ENCODE peak calls at places on chromosomes 1 and 21, in seven cellular contexts. J, M, V, H, E, A and I are unnamed samples.
A peak's percentile ranks its signal among the peaks of the same experiment; 100 is the strongest.

GRCh38 chr21:46171996-46172862 is 12.0 kb downstream of the SPATC1L start:
- DNase-seq in J (no peak), M (no peak), V (no peak), H (no peak), E (no peak), A (no peak), I (no peak)

GRCh38 chr1:220491891-220492290 is 36.0 kb upstream of the MARK1 start:
- DNase-seq in J (no peak), M (no peak), V (no peak), H (no peak), E (no peak), A (no peak), I (no peak)

GRCh38 chr1:44326821-44327465 is 28.1 kb downstream of the ERI3 start:
- DNase-seq in J (peak; percentile 9), M (peak; percentile 52), V (no peak), H (peak; percentile 9), E (no peak), A (no peak), I (no peak)

GRCh38 chr1:205766038-205766437 is 9.2 kb downstream of the RAB29 start:
- DNase-seq in J (peak; percentile 54), M (peak; percentile 34), V (no peak), H (no peak), E (no peak), A (no peak), I (no peak)

GRCh38 chr21:33968082-33968997 is 52.7 kb upstream of the ATP5PO start:
- DNase-seq in J (peak; percentile 94), M (peak; percentile 70), V (peak; percentile 34), H (no peak), E (no peak), A (peak; percentile 64), I (no peak)

GRCh38 chr21:29287383-29287782 is 11.3 kb upstream of the BACH1 start:
- DNase-seq in J (no peak), M (no peak), V (no peak), H (no peak), E (no peak), A (no peak), I (no peak)

GRCh38 chr1:6911974-6912373 is 126.7 kb downstream of the CAMTA1 start:
- DNase-seq in J (no peak), M (no peak), V (no peak), H (no peak), E (no peak), A (no peak), I (no peak)

GRCh38 chr1:29349871-29350491 is 113.7 kb downstream of the PTPRU start:
- DNase-seq in J (no peak), M (no peak), V (no peak), H (no peak), E (no peak), A (no peak), I (peak; percentile 59)

GRCh38 chr1:81433676-81434075 is 367.1 kb upstream of the ADGRL2 start:
- DNase-seq in J (no peak), M (no peak), V (no peak), H (no peak), E (no peak), A (no peak), I (no peak)

GRCh38 chr1:2442676-2443075 is 30.3 kb upstream of the PEX10 start:
- DNase-seq in J (no peak), M (no peak), V (no peak), H (no peak), E (no peak), A (no peak), I (no peak)

GRCh38 chr1:2443285-2444137 is 31.1 kb upstream of the PEX10 start:
- DNase-seq in J (no peak), M (no peak), V (peak; percentile 81), H (no peak), E (no peak), A (peak; percentile 74), I (no peak)

GRCh38 chr1:2445162-2445822 is 30.8 kb upstream of the PLCH2 start:
- DNase-seq in J (no peak), M (no peak), V (no peak), H (no peak), E (no peak), A (no peak), I (no peak)

GRCh38 chr1:2445823-2446215 is 30.3 kb upstream of the PLCH2 start:
- DNase-seq in J (no peak), M (no peak), V (no peak), H (no peak), E (no peak), A (no peak), I (no peak)

GRCh38 chr1:2444138-2444591 is 31.8 kb upstream of the PEX10 start:
- DNase-seq in J (no peak), M (no peak), V (no peak), H (no peak), E (no peak), A (no peak), I (no peak)
- TF ChIP-seq EZH2 in J (peak; percentile 69), M (no peak), V (no peak), H (no peak), E (no peak), A (no peak), I (no peak)

DNA sequence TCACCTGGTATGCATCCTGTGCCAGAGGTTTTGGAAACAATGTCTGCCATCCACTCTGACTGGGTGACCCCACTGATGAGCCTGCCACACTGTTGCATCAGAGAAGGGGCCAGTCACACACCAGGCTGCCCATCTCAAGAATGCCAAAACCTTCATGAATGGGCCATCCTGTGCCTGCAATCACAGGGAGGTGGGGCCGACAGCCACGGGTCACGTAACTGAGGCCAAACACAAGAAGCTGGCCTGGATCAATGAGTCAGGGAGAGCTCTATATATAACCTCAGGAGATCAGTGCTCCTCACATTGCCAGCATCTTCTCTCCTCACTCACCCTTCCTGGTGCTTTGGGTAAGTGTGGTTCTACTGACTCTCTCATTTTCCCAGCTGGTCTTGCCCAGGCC is at the start of gene LORICRIN:
- DNase-seq in J (no peak), M (no peak), V (no peak), H (no peak), E (no peak), A (no peak), I (no peak)
- H3K4me3 ChIP-seq in J (no peak within 1 kb of the TSS), M (no peak within 1 kb of the TSS), V (no peak within 1 kb of the TSS), H (no peak within 1 kb of the TSS), E (no peak within 1 kb of the TSS), A (peak within 1 kb of the TSS; percentile 63), I (peak within 1 kb of the TSS; percentile 12)

DNA sequence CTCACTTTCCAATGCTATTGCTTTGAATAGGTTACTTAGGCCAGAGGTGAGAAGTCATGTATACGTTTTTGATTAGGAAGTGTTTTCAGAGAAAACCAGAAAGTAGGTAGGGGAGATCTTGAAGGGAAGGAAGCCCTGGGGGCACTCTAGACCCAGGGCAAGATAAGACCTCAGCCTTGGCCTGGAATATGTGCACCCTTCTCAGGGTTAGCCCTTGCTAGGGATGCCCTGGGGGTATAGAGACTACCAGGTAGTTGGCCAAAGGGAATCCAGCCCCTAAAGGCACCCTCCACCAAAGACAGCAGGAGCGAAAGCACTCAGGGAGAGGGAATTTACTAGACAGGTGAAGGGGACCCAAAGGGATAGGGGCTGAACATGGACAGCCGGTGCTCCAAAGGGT is 7.0 kb downstream of the TIAM1 start:
- DNase-seq in J (no peak), M (no peak), V (no peak), H (no peak), E (no peak), A (no peak), I (no peak)
- H3K4me2 ChIP-seq in J (no peak overlapping the region), M (no peak overlapping the region), V (no peak overlapping the region), H (no peak overlapping the region), E (peak overlapping the region; percentile 66), A (no peak overlapping the region), I (no peak overlapping the region)

DNA sequence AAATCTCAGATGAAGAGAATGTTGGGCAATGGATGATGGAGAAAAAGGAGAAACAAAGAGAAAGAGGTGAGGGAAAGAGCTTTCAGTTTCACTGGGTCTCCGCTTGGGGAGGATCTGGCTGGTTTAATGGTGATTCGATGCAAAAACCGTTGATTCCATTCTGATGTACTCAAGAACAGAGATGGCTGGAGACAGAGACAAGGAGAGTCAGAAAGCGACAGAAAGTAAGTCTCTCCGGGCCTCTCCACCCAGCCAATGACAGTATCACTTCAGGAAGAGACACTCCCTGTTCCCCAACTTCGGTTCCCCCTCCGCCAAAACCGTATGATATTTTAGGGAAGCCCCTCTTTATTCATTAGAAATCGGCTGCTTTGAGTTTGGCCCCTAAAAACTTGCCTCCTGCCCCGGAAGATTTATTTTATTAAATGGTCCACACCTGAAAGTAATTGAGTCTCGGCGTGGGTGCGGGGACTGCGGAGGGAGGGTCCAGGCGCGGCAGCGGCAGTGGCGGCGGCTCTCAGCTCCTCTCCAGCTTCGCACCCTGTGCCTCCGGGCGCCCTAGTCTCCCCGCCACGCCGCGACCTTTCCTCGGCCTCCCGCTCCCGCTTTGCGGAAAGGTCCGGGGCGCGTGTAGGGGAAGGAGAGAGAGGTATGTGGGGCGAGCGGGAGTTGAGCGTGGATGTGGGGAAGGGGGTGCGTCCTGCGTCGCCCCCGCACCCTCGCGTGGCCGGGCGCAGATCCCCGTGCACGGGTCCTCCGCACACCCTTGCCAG is 13.2 kb upstream of the ALX3 start:
- DNase-seq in J (no peak), M (no peak), V (peak; percentile 39), H (no peak), E (no peak), A (peak; percentile 59), I (no peak)
- TF ChIP-seq EZH2 in J (peak; percentile 70), M (no peak), V (no peak), H (no peak), E (no peak), A (peak; percentile 93), I (no peak)